ENCODE peak calls at places on chromosomes 3 and 15, in four cellular contexts. Z, C, I and T are unnamed samples.

GRCh38 chr3:58026598-58026997 is 18.4 kb downstream of the FLNB start:
- DNase-seq in I (no peak), C (no peak), Z (no peak), T (no peak)

GRCh38 chr3:160574636-160575035 is 9.3 kb upstream of the KPNA4 start:
- DNase-seq in C (no peak), I (no peak), Z (no peak), T (no peak)

GRCh38 chr3:28777806-28778475 is 429.3 kb upstream of the AZI2 start:
- DNase-seq in C (no peak), I (peak), Z (no peak), T (no peak)

GRCh38 chr3:171970301-171970788 is 69.0 kb upstream of the FNDC3B start:
- DNase-seq in Z (no peak), I (no peak), C (no peak), T (no peak)

GRCh38 chr3:85821130-85821756 is 862.5 kb downstream of the CADM2 start:
- DNase-seq in Z (no peak), C (peak), I (no peak), T (peak)

GRCh38 chr15:77869021-77869895 is 208.3 kb downstream of the TBC1D2B start:
- DNase-seq in C (no peak), Z (no peak), I (no peak), T (no peak)

GRCh38 chr15:76987896-76988860 is 6.7 kb upstream of the PSTPIP1 start:
- DNase-seq in I (peak), C (no peak), Z (peak), T (peak)

GRCh38 chr3:125050486-125051172 is 5.2 kb downstream of the HEG1 start:
- DNase-seq in C (no peak), I (no peak), Z (no peak), T (no peak)

GRCh38 chr15:62940755-62941361 is 101.7 kb upstream of the TPM1 start:
- DNase-seq in Z (peak), I (peak), C (peak), T (peak)

GRCh38 chr3:123447749-123448502 is 964 bp downstream of the ADCY5 start:
- DNase-seq in I (peak), C (no peak), Z (no peak), T (peak)

GRCh38 chr15:93384886-93385285 is 295.9 kb upstream of the RGMA start:
- DNase-seq in Z (no peak), I (no peak), C (no peak), T (no peak)

GRCh38 chr3:186456636-186457265 is 87.4 kb downstream of the CRYGS start:
- DNase-seq in I (no peak), C (no peak), Z (no peak), T (no peak)

GRCh38 chr3:57006949-57007419 is 53.5 kb upstream of the SPATA12 start:
- DNase-seq in Z (no peak), I (no peak), C (no peak), T (no peak)

GRCh38 chr3:45940004-45940780 is 3.1 kb upstream of the CXCR6 start:
- DNase-seq in Z (no peak), C (no peak), I (no peak), T (no peak)

GRCh38 chr15:79184465-79184892 is 93.9 kb upstream of the RASGRF1 start:
- DNase-seq in C (peak), I (peak), Z (peak), T (peak)

GRCh38 chr15:73244333-73244732 is 124.4 kb downstream of the HCN4 start:
- DNase-seq in C (peak), Z (no peak), I (no peak), T (no peak)

GRCh38 chr3:45596290-45596791 is 1.8 kb downstream of the LIMD1 start:
- DNase-seq in I (no peak), Z (peak), C (no peak), T (peak)

GRCh38 chr3:4546346-4547178 is 53.4 kb downstream of the ITPR1 start:
- DNase-seq in Z (no peak), C (no peak), I (no peak), T (no peak)

GRCh38 chr3:160755776-160756304 is at the start of gene PPM1L:
- DNase-seq in C (no peak), I (peak), Z (peak), T (peak)

GRCh38 chr3:46091971-46092703 is 64.9 kb upstream of the XCR1 start:
- DNase-seq in C (no peak), I (no peak), Z (no peak), T (no peak)

GRCh38 chr3:66747688-66748087 is 246.9 kb upstream of the LRIG1 start:
- DNase-seq in C (no peak), Z (no peak), I (no peak), T (no peak)

GRCh38 chr3:105812194-105812586 is 56.6 kb downstream of the CBLB start:
- DNase-seq in Z (no peak), C (peak), I (no peak), T (no peak)

GRCh38 chr15:78752492-78753358 is 58.5 kb downstream of the ADAMTS7 start:
- DNase-seq in C (no peak), Z (no peak), I (peak), T (no peak)

GRCh38 chr3:22122567-22122966 is 371.6 kb upstream of the ZNF385D start:
- DNase-seq in Z (no peak), C (no peak), I (no peak), T (no peak)

GRCh38 chr3:176513604-176514003 is 683.7 kb downstream of the TBL1XR1 start:
- DNase-seq in Z (no peak), C (no peak), I (no peak), T (no peak)

GRCh38 chr3:142279965-142280590 is 54.7 kb upstream of the GK5 start:
- DNase-seq in Z (no peak), I (peak), C (peak), T (peak)

GRCh38 chr15:36177590-36178281 is 401.7 kb upstream of the CDIN1 start:
- DNase-seq in C (peak), Z (no peak), I (no peak), T (no peak)

GRCh38 chr15:69976366-69976994 is 121.2 kb downstream of the TLE3 start:
- DNase-seq in I (no peak), Z (no peak), C (peak), T (peak)

GRCh38 chr3:47413751-47414150 is 32.9 kb downstream of the PTPN23 start:
- DNase-seq in I (no peak), C (no peak), Z (no peak), T (no peak)

GRCh38 chr3:12522721-12523120 is 22.6 kb downstream of the MKRN2OS start:
- DNase-seq in I (peak), C (no peak), Z (no peak), T (no peak)

GRCh38 chr3:71694358-71694999 is 30.7 kb downstream of the EIF4E3 start:
- DNase-seq in Z (no peak), I (no peak), C (no peak), T (peak)

GRCh38 chr3:100761211-100761921 is 52.1 kb downstream of the TFG start:
- DNase-seq in I (no peak), Z (no peak), C (peak), T (peak)

GRCh38 chr3:76942096-76942495 is 97.8 kb upstream of the ROBO2 start:
- DNase-seq in C (no peak), I (no peak), Z (no peak), T (no peak)

GRCh38 chr3:52532517-52532837 is 1.2 kb downstream of the NT5DC2 start:
- DNase-seq in I (no peak), Z (peak), C (no peak), T (peak)

GRCh38 chr3:195692361-195692700 is 28.4 kb upstream of the MUC20 start:
- DNase-seq in Z (no peak), C (no peak), I (no peak), T (no peak)

DNA sequence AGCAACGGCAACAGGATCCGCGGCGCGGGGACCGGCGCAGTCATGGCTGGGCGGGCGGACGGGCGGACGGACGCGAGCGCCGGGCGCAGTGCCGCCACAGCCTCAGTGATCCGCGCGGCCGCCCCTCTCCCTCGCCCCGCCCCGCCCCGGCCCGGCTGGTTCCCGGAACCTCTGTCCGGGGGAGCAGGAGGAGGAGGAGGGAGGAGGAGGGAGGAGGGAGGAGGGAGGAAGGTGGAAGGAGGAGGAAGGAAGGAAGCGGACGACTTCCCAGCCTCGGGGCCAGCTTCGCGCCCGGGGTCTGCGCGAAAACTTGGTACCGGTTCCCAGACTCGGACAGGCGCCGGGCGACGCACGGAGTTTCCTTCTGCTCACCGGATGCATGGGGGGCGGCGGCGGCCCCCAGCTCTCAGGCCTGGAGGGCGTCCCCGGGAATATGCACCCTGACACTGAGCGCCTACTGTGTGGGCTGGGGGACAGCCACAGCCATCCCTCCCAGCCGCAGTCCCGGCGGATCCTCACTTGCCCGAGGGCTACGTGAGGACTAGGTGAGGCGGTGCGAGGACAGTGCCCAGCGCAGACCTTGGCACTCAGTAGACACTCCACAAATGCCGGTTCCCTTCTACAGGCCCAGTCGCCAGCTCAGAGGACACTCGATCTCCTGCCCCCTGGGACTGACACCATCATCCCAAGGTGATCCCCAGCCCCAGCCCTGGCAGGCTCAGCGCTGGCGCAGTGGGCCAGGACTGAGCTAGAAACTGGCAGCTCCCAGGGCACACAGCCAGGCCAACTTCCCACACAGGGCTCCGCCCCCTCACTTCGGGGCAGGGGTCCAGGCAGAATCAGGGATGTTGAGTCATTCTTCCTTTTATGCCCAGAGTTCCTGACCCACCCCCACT is at the start of gene SHISA5:
- DNase-seq in Z (peak), C (peak), I (peak), T (peak)
- TF ChIP-seq POLR2A in Z (no peak), C (peak), I (no peak), T (no peak)

DNA sequence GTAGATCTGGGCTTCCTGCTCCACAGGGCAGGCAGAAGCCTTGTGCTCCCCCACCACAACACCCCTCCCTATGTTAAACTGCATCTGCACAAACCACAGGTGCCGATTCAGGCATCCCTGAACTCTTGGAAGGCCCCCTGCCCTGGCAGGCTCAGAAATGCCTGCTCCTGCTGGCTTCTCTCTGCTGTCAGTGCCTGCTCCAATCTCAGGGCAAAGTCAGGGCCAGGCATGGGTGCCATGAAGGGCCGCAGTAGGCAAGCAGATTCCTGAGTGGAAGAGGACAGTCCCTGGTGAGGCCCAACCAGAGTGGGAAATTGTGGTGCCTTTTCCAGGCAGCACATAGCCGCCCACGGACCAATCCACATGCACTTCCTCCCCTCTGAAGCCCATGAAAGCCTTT is 13.6 kb downstream of the PRR20G start:
- DNase-seq in I (no peak), C (no peak), Z (no peak), T (no peak)
- H3K4me3 ChIP-seq in I (no peak), C (no peak), Z (no peak), T (no peak)

DNA sequence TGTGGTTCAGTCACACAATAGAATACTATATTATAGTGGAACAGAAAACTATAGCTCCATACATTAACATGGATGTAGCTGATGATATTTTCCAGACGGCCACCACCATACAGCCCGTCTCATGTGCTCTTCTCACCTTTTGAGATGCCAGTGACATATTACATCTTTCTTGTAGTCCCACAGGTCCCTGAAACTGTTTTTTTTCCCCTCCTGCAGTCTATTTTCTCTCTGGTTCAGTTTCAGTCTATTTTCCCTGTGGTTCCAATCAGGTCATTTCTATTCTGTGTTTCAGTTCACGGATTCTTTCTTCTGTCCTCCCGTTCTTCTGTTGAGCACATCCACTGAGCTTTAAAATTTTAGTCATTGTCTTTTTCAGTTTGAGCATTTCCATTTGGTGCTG is 72.2 kb downstream of the PPCDC start:
- DNase-seq in Z (no peak), I (no peak), C (no peak), T (no peak)
- TF ChIP-seq POLR2A in Z (no peak), I (no peak), C (no peak), T (no peak)

GRCh38 chr3:112411425-112411824 is 78.5 kb downstream of the CD200 start:
- DNase-seq in I (no peak), C (no peak), Z (no peak), T (no peak)

GRCh38 chr3:112405845-112406244 is 72.9 kb downstream of the CD200 start:
- DNase-seq in Z (no peak), C (no peak), I (no peak), T (no peak)

GRCh38 chr3:112409061-112409460 is 76.1 kb downstream of the CD200 start:
- DNase-seq in C (no peak), I (no peak), Z (no peak), T (no peak)

GRCh38 chr3:112407888-112408702 is 75.1 kb downstream of the CD200 start:
- DNase-seq in Z (no peak), I (no peak), C (no peak), T (no peak)

DNA sequence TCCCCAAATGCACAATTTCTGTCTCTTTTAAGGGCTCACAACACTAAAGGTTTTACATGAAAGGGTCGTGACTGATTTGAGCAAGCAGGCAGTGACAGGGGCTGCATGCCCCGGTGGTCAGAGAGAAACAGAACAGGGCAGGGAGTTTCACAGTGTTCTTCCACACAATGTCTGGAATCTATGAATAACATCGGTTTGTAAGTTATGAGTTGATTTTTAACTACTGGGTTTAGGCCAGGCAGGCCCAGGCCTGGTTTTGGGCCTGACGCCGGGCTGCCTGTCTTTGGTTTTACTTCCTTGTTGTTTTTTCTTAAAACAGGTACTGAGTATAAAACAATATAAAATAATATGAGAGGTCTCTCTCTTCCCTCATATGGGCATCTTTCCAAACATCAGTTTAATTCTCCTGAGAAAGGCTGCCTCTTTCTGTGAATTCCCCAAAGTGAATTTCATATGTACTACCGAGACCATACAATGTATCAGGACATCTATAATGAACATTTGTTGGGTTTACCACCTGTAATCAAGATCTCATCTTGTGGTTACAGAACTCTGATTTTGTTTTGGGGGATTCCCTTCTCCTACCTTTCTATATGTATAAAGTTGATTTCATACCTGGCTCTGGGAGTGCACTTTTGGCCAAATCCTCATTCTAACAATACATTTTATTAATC is 74.4 kb downstream of the CD200 start:
- DNase-seq in Z (no peak), I (no peak), C (no peak), T (peak)
- H3K4me3 ChIP-seq in Z (no peak), I (no peak), C (no peak), T (no peak)

DNA sequence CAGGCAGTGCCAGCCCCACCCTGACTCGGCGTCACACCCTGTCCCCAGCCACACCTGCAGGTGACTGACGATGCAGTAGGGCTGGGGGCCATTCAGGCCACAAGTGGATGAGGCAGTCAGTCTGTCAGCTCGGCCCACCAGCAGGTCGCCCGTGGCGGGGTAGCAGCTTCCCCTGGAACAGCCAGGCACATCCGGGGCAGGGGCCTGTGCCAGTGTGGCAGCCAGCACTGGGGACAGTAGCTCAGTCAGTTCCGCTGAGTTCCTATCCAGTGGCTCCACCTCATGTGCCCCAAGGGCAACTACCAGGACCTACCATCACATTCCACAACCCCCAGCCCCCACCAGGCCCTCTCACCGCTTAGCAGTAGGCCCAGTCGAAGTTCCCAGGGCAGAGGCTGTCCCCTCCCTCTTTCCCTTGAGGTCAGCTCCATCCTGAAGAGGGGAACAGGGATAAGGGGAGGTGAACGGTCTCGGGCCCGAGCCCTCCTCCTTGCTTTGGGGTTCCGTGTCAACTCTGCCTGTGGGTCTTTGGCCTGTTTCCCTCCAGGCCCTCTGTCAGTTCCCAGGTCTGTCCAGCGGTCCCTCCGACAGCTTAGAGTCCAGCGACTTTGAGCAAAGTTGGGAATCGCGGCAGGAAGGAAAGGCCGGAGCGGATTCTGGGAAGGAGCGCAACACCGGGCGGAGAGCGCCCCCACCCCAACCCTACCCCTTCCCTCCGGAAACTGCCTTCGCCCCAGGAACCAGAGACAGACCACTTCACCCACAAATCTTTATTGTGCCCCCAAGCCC is at the start of gene LAMB2:
- DNase-seq in I (peak), C (peak), Z (no peak), T (peak)
- TF ChIP-seq POLR2A in I (no peak), C (peak), Z (peak), T (peak)

GRCh38 chr3:42265059-42265991 is 660 bp downstream of the CCK start:
- DNase-seq in I (no peak), Z (no peak), C (no peak), T (no peak)
- H3K4me3 ChIP-seq in I (no peak), Z (no peak), C (no peak), T (no peak)